ENCODE peak calls at places on chromosomes 5 and 9, in four cellular contexts. E, T, X and N are unnamed samples.

GRCh38 chr9:34647651-34648050 is 1.2 kb downstream of the GALT start:
- DNase-seq in E (no peak), X (no peak), T (no peak), N (no peak)

GRCh38 chr5:104498281-104498680 is 935.7 kb upstream of the NUDT12 start:
- DNase-seq in X (peak; percentile 89), T (no peak), E (peak; percentile 2), N (no peak)

GRCh38 chr9:129002989-129003388 is 25.1 kb downstream of the SH3GLB2 start:
- DNase-seq in T (no peak), E (no peak), X (no peak), N (no peak)

GRCh38 chr9:27599521-27600234 is 26.4 kb upstream of the C9orf72 start:
- DNase-seq in E (no peak), X (no peak), T (no peak), N (no peak)

GRCh38 chr5:142342128-142342981 is 17.5 kb upstream of the SPRY4 start:
- DNase-seq in E (no peak), T (no peak), X (peak; percentile 81), N (no peak)

GRCh38 chr5:98296426-98296825 is 477.0 kb upstream of the RGMB start:
- DNase-seq in X (peak; percentile 64), E (peak; percentile 11), T (no peak), N (no peak)

GRCh38 chr5:78320461-78320860 is 26.0 kb upstream of the AP3B1 start:
- DNase-seq in T (no peak), E (peak; percentile 44), X (peak; percentile 29), N (no peak)

GRCh38 chr5:90590-91547 is 1.1 kb upstream of the PLEKHG4B start:
- DNase-seq in X (no peak), T (no peak), E (no peak), N (no peak)

GRCh38 chr9:97188545-97188944 is 118.9 kb upstream of the CCDC180 start:
- DNase-seq in E (no peak), X (no peak), T (no peak), N (no peak)

GRCh38 chr5:120415985-120416384 is 48.1 kb upstream of the PRR16 start:
- DNase-seq in X (no peak), T (no peak), E (no peak), N (no peak)

GRCh38 chr9:127347831-127348699 is 48.9 kb upstream of the SLC2A8 start:
- DNase-seq in X (peak; percentile 47), T (no peak), E (peak; percentile 35), N (no peak)

GRCh38 chr5:57441557-57441956 is 41.1 kb downstream of the ACTBL2 start:
- DNase-seq in E (no peak), T (no peak), X (peak; percentile 89), N (no peak)

GRCh38 chr9:19732570-19732969 is 56.3 kb downstream of the SLC24A2 start:
- DNase-seq in E (no peak), X (no peak), T (no peak), N (no peak)

GRCh38 chr5:72556351-72557146 is 49.3 kb upstream of the ZNF366 start:
- DNase-seq in E (peak; percentile 90), X (peak; percentile 86), T (peak; percentile 89), N (peak; percentile 48)

GRCh38 chr9:37309136-37309535 is 113.4 kb upstream of the GRHPR start:
- DNase-seq in X (no peak), T (no peak), E (peak; percentile 44), N (no peak)

GRCh38 chr5:127878174-127878750 is 175.1 kb downstream of the CCDC192 start:
- DNase-seq in T (peak; percentile 67), X (peak; percentile 60), E (peak; percentile 72), N (peak; percentile 5)

GRCh38 chr9:137497921-137498719 is 39.0 kb upstream of the NSMF start:
- DNase-seq in T (no peak), E (no peak), X (no peak), N (no peak)

GRCh38 chr9:93132287-93132927 is 1.6 kb downstream of the NINJ1 start:
- DNase-seq in X (peak; percentile 48), E (no peak), T (no peak), N (no peak)

GRCh38 chr5:173056783-173057061 is 570 bp downstream of the CREBRF start:
- DNase-seq in T (no peak), E (peak; percentile 65), X (no peak), N (no peak)

GRCh38 chr5:14190194-14191164 is 47.3 kb downstream of the TRIO start:
- DNase-seq in T (no peak), E (peak; percentile 89), X (peak; percentile 99), N (no peak)

GRCh38 chr9:116264361-116264760 is 110.8 kb downstream of the PAPPA start:
- DNase-seq in T (no peak), X (no peak), E (no peak), N (no peak)

GRCh38 chr5:172607213-172607793 is 33.8 kb upstream of the NEURL1B start:
- DNase-seq in X (no peak), T (no peak), E (peak; percentile 97), N (no peak)

GRCh38 chr5:170389250-170389902 is at the start of gene KCNMB1:
- DNase-seq in T (no peak), X (no peak), E (no peak), N (no peak)

GRCh38 chr5:154220625-154221024 is 30.1 kb downstream of the GALNT10 start:
- DNase-seq in T (no peak), X (peak; percentile 85), E (peak; percentile 42), N (no peak)

GRCh38 chr5:103407399-103407798 is 148.8 kb downstream of the MACIR start:
- DNase-seq in X (peak; percentile 33), T (no peak), E (peak; percentile 64), N (no peak)

GRCh38 chr5:52674815-52675545 is 112.7 kb upstream of the ITGA1 start:
- DNase-seq in E (no peak), X (peak; percentile 71), T (no peak), N (no peak)

GRCh38 chr5:40436535-40437237 is 243.0 kb upstream of the PTGER4 start:
- DNase-seq in X (no peak), T (no peak), E (no peak), N (no peak)

GRCh38 chr5:107796797-107797196 is 126.1 kb upstream of the EFNA5 start:
- DNase-seq in X (no peak), T (no peak), E (no peak), N (no peak)

GRCh38 chr9:129803679-129804065 is 688 bp downstream of the TOR1B start:
- DNase-seq in X (peak; percentile 45), E (no peak), T (no peak), N (peak; percentile 24)

GRCh38 chr5:43193952-43194321 is 1.9 kb downstream of the NIM1K start:
- DNase-seq in X (no peak), E (no peak), T (no peak), N (no peak)

GRCh38 chr5:143882520-143882919 is 70.6 kb downstream of the HMHB1 start:
- DNase-seq in X (peak; percentile 26), T (no peak), E (no peak), N (no peak)

GRCh38 chr9:129981180-129981907 is 61.6 kb downstream of the FNBP1 start:
- DNase-seq in E (peak; percentile 92), T (no peak), X (peak; percentile 32), N (no peak)

GRCh38 chr9:28179893-28180292 is 606.6 kb upstream of the C9orf72 start:
- DNase-seq in T (no peak), X (no peak), E (no peak), N (no peak)

GRCh38 chr5:150263801-150264621 is 25.6 kb downstream of the CAMK2A start:
- DNase-seq in T (no peak), X (peak; percentile 84), E (no peak), N (no peak)
- H2AK5ac ChIP-seq in T (no peak overlapping the region), X (peak overlapping the region; percentile 24), E (no peak overlapping the region), N (peak overlapping the region; percentile 64)

GRCh38 chr5:80255752-80256479 is at the start of gene SERINC5:
- DNase-seq in E (peak; percentile 85), X (peak; percentile 82), T (peak; percentile 85), N (peak; percentile 60)
- H2BK12ac ChIP-seq in E (peak within 1 kb of the TSS; percentile 87), X (no peak within 1 kb of the TSS), T (peak within 1 kb of the TSS; percentile 92), N (peak within 1 kb of the TSS; percentile 91)

DNA sequence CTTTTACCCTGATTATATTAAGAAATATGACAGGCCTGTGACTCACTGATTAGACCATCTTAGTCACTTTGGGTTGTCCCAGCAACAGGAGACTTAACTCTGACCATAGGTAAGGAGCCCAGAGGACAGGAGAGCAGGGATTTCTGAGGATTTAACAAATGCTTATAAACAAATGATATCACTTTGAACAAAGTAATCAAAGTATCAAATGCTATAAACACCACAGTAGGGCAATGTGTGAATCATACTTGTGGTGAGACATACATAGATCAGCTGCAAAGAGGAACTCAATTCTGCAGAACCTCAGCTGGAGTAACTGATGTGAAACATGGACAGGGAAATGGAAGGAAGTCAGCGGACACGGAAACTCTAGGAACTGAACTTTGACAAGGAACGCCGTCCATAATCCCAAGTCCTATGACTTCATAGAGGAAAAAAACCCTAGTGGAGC is 190.6 kb upstream of the MSX2 start:
- DNase-seq in E (peak; percentile 80), T (no peak), X (peak; percentile 94), N (no peak)
- H3K4me3 ChIP-seq in E (no peak overlapping the region), T (no peak overlapping the region), X (no peak overlapping the region), N (no peak overlapping the region)

GRCh38 chr5:38378579-38378978 is 120.2 kb downstream of the EGFLAM start:
- DNase-seq in T (no peak), X (no peak), E (no peak), N (no peak)
- H2AK5ac ChIP-seq in T (no peak overlapping the region), X (no peak overlapping the region), E (no peak overlapping the region), N (no peak overlapping the region)